ENCODE peak calls at places on chromosomes 6 and 20, in nine cellular contexts. M, E, N, I, C, W, J, V and S are unnamed samples. For H3K36me3, the result is how much of the 10 kb centered on the place peaks cover.

GRCh38 chr6:30411515-30412207 is 66.7 kb downstream of the RPP21 start:
- DNase-seq in M (no peak), E (no peak), N (peak), I (peak), C (peak), W (peak), J (no peak), V (peak), S (peak)

GRCh38 chr20:55668659-55669058 is 336.7 kb downstream of the CBLN4 start:
- DNase-seq in M (no peak), E (no peak), N (no peak), I (no peak), C (no peak), W (no peak), J (no peak), V (no peak), S (no peak)

GRCh38 chr6:31386977-31387376 is 16.4 kb upstream of the MICA start:
- DNase-seq in M (no peak), E (no peak), N (no peak), I (peak), C (no peak), W (no peak), J (no peak), V (no peak), S (no peak)

GRCh38 chr6:53361549-53362031 is 12.8 kb upstream of the ELOVL5 start:
- DNase-seq in M (no peak), E (no peak), N (peak), I (no peak), C (peak), W (peak), J (no peak), V (no peak), S (peak)

GRCh38 chr20:63955281-63955845 is 853 bp downstream of the UCKL1 start:
- DNase-seq in M (no peak), E (peak), N (no peak), I (peak), C (peak), W (no peak), J (no peak), V (peak), S (no peak)

GRCh38 chr6:56079761-56080540 is 167.4 kb downstream of the COL21A1 start:
- DNase-seq in M (no peak), E (no peak), N (no peak), I (no peak), C (no peak), W (no peak), J (no peak), V (no peak), S (no peak)

GRCh38 chr6:107627928-107628327 is 138.0 kb downstream of the SOBP start:
- DNase-seq in M (no peak), E (no peak), N (no peak), I (no peak), C (no peak), W (no peak), J (no peak), V (no peak), S (no peak)

GRCh38 chr6:166007349-166008263 is 160.0 kb downstream of the TBXT start:
- DNase-seq in M (peak), E (peak), N (no peak), I (no peak), C (no peak), W (peak), J (peak), V (peak), S (no peak)

GRCh38 chr6:157885211-157885788 is 62.3 kb downstream of the SNX9 start:
- DNase-seq in M (no peak), E (no peak), N (peak), I (no peak), C (peak), W (no peak), J (no peak), V (no peak), S (peak)
- H3K27ac ChIP-seq in M (no peak), E (no peak), N (peak), I (no peak), C (peak), W (no peak), J (peak), V (no peak), S (peak)

DNA sequence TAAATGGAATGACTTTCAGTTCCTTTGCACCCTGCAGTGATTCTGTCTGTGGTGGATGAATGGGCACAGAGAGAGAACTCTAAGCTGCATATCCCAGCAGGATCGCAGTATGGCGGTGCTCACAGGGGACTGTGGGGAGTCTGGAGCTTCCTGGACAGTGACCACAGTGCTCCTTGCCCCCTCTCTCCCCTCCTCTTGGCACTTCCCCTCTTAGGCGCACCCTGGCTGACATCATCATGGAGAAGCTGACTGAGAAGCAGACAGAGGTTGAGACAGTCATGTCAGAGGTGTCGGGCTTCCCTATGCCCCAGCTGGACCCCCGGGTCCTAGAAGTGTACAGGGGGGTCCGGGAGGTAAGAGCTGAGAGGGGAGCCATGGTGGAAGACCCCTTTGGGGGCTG is 8.6 kb downstream of the BYSL start:
- DNase-seq in M (no peak), E (no peak), N (peak), I (no peak), C (no peak), W (no peak), J (no peak), V (no peak), S (no peak)
- H3K36me3 ChIP-seq in M (under half), E (half or more), N (half or more), I (half or more), C (under half), W (half or more), J (half or more), V (under half), S (under half)

GRCh38 chr6:125750692-125751333 is 1.4 kb downstream of the HEY2 start:
- DNase-seq in M (no peak), E (no peak), N (no peak), I (no peak), C (no peak), W (no peak), J (no peak), V (no peak), S (no peak)

GRCh38 chr6:125749864-125750691 is 646 bp downstream of the HEY2 start:
- DNase-seq in M (no peak), E (no peak), N (no peak), I (peak), C (peak), W (no peak), J (no peak), V (peak), S (no peak)

GRCh38 chr6:125747589-125748533 is 1.6 kb upstream of the HEY2 start:
- DNase-seq in M (no peak), E (peak), N (peak), I (peak), C (peak), W (no peak), J (peak), V (peak), S (peak)

GRCh38 chr6:125748534-125749111 is 809 bp upstream of the HEY2 start:
- DNase-seq in M (no peak), E (no peak), N (no peak), I (no peak), C (no peak), W (peak), J (no peak), V (no peak), S (no peak)

GRCh38 chr6:125749112-125749863 is at the start of gene HEY2:
- DNase-seq in M (peak), E (peak), N (peak), I (peak), C (peak), W (peak), J (peak), V (peak), S (peak)
- H3K27ac ChIP-seq in M (peak), E (peak), N (no peak), I (no peak), C (peak), W (no peak), J (peak), V (peak), S (peak)

GRCh38 chr6:150897400-150897943 is 32.0 kb downstream of the MTHFD1L start:
- DNase-seq in M (no peak), E (no peak), N (no peak), I (no peak), C (no peak), W (no peak), J (no peak), V (no peak), S (no peak)
- H3K36me3 ChIP-seq in M (under half), E (under half), N (under half), I (half or more), C (under half), W (under half), J (under half), V (under half), S (under half)

DNA sequence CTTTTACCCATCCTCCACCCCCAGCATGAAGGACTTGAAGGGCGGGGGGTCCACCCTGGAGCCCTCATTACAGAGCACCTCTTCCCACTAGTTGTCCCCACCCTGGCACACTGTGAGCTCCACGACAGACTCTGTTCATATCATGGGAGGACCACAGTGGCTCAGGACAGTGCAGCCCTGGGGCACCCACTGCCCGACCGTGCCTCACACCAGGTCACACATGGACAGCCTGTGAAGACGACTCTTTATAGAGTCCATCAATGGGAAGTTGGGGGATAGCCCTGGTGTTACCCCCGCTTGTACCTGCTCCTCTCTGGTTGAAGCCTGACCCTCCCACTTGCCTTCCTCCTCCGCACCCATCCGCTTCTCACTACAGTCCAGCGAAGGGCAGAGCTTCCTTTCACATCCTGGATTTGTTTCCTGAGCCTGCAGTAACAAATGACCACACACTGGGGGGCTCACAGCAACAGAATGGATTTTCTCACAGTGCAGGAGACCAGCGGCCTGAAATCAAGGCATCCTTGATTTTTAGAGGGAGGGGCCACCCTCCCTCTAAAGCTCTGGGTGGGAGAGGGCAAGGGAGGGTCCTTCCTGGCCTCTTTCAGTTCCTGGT is 15.5 kb downstream of the ZNF831 start:
- DNase-seq in M (no peak), E (no peak), N (no peak), I (peak), C (no peak), W (no peak), J (peak), V (no peak), S (no peak)
- H3K27ac ChIP-seq in M (no peak), E (peak), N (no peak), I (no peak), C (no peak), W (no peak), J (no peak), V (no peak), S (no peak)

GRCh38 chr20:33626190-33626589 is 35.9 kb upstream of the C20orf144 start:
- DNase-seq in M (no peak), E (no peak), N (no peak), I (no peak), C (no peak), W (no peak), J (no peak), V (no peak), S (no peak)
- H3K36me3 ChIP-seq in M (under half), E (half or more), N (under half), I (half or more), C (under half), W (under half), J (half or more), V (under half), S (under half)

GRCh38 chr20:8151371-8151770 is 19.3 kb downstream of the PLCB1 start:
- DNase-seq in M (no peak), E (no peak), N (no peak), I (no peak), C (no peak), W (no peak), J (no peak), V (no peak), S (no peak)
- H3K27ac ChIP-seq in M (peak), E (peak), N (no peak), I (no peak), C (peak), W (no peak), J (no peak), V (peak), S (no peak)

GRCh38 chr20:49149281-49150045 is 38.7 kb downstream of the STAU1 start:
- DNase-seq in M (no peak), E (no peak), N (no peak), I (no peak), C (no peak), W (no peak), J (no peak), V (no peak), S (no peak)
- H3K36me3 ChIP-seq in M (under half), E (half or more), N (under half), I (half or more), C (under half), W (under half), J (half or more), V (under half), S (under half)

DNA sequence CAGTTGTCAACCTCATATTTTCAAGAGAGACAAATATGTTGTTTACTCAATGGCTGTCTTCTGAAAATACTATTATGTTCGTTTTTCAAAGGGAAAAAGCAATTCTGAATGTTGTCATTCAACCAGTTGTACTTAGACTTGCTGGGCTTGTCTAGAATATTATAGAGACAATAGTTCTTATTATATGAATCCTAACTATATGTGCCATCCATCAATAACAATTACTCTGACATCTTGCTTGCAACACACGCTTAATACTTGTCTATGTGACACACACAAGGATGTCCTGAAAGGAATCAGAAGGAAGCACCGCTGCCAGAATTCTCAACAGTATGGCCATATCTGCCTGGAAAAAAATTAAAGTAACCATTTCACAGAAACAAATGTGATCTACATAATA is 283.3 kb upstream of the NRSN1 start:
- DNase-seq in M (no peak), E (no peak), N (no peak), I (no peak), C (no peak), W (no peak), J (no peak), V (no peak), S (no peak)
- H3K27ac ChIP-seq in M (no peak), E (no peak), N (no peak), I (no peak), C (no peak), W (no peak), J (no peak), V (no peak), S (no peak)